ENCODE peak calls at places on chromosomes 16 and 17, in six cellular contexts. V, S, J, W, F and R are unnamed samples.

GRCh38 chr17:51585514-51586104 is 325.3 kb downstream of the UTP18 start:
- DNase-seq in W (no peak), J (peak; percentile 40), F (peak; percentile 30), V (no peak), S (no peak), R (no peak)

GRCh38 chr17:7186241-7186640 is 7.1 kb upstream of the ASGR1 start:
- DNase-seq in W (no peak), V (peak; percentile 39), F (peak; percentile 61), S (no peak), J (peak; percentile 53), R (peak; percentile 39)

GRCh38 chr16:67399218-67399733 is 6.0 kb upstream of the TPPP3 start:
- DNase-seq in J (peak; percentile 37), W (peak; percentile 47), V (peak; percentile 84), F (no peak), S (no peak), R (peak; percentile 71)

GRCh38 chr17:32502013-32502412 is 15.2 kb downstream of the CDK5R1 start:
- DNase-seq in V (no peak), F (peak; percentile 24), S (no peak), J (no peak), W (no peak), R (no peak)

GRCh38 chr17:31197991-31198390 is 99.0 kb downstream of the OMG start:
- DNase-seq in V (no peak), W (no peak), F (no peak), S (no peak), J (no peak), R (no peak)

GRCh38 chr17:19812407-19812806 is 55.3 kb downstream of the ULK2 start:
- DNase-seq in V (no peak), F (no peak), W (peak; percentile 38), J (peak; percentile 50), S (no peak), R (peak; percentile 34)

GRCh38 chr16:88804173-88804551 is 573 bp downstream of the CDT1 start:
- DNase-seq in V (no peak), F (no peak), W (no peak), J (no peak), S (no peak), R (no peak)

GRCh38 chr16:50591800-50592771 is 43.9 kb downstream of the NKD1 start:
- DNase-seq in W (no peak), J (no peak), V (no peak), S (no peak), F (no peak), R (no peak)

GRCh38 chr16:56101480-56101879 is 89.8 kb upstream of the GNAO1 start:
- DNase-seq in S (no peak), W (no peak), V (no peak), F (no peak), J (no peak), R (no peak)

GRCh38 chr16:70331588-70332358 is 14.9 kb upstream of the DDX19A start:
- DNase-seq in S (no peak), V (no peak), F (no peak), W (no peak), J (no peak), R (no peak)

GRCh38 chr16:70453891-70454220 is 539 bp upstream of the FCSK start:
- DNase-seq in J (no peak), S (no peak), F (no peak), W (no peak), V (no peak), R (no peak)

GRCh38 chr16:72427786-72428480 is 256.0 kb upstream of the PMFBP1 start:
- DNase-seq in V (no peak), S (no peak), J (no peak), F (no peak), W (no peak), R (no peak)

GRCh38 chr16:68997564-68997963 is 107.9 kb upstream of the HAS3 start:
- DNase-seq in J (no peak), V (no peak), S (no peak), F (no peak), W (no peak), R (no peak)

GRCh38 chr17:72952641-72953313 is 139.7 kb downstream of the SLC39A11 start:
- DNase-seq in S (no peak), W (no peak), F (no peak), J (no peak), V (no peak), R (no peak)

GRCh38 chr17:74325743-74326379 is at the start of gene KIF19:
- DNase-seq in J (no peak), F (no peak), V (peak; percentile 94), W (no peak), S (no peak), R (no peak)

GRCh38 chr16:85202631-85203461 is 90.6 kb upstream of the CIBAR2 start:
- DNase-seq in S (no peak), V (no peak), F (no peak), W (no peak), J (no peak), R (no peak)

GRCh38 chr16:48164907-48165715 is 9.3 kb upstream of the ABCC12 start:
- DNase-seq in S (no peak), V (peak; percentile 82), W (peak; percentile 56), F (peak; percentile 82), J (peak; percentile 83), R (peak; percentile 75)

GRCh38 chr16:48099455-48099854 is 56.3 kb downstream of the ABCC12 start:
- DNase-seq in V (peak; percentile 46), F (no peak), W (no peak), J (peak; percentile 32), S (no peak), R (no peak)

GRCh38 chr17:80133626-80133970 is 13.3 kb downstream of the EIF4A3 start:
- DNase-seq in S (no peak), F (no peak), V (no peak), J (no peak), W (no peak), R (no peak)

GRCh38 chr17:62968445-62968923 is 2.4 kb downstream of the TANC2 start:
- DNase-seq in F (peak; percentile 83), J (peak; percentile 93), W (peak; percentile 90), V (peak; percentile 85), S (peak; percentile 24), R (peak; percentile 86)

GRCh38 chr17:59388070-59388556 is 56.7 kb downstream of the YPEL2 start:
- DNase-seq in F (no peak), J (no peak), V (no peak), S (no peak), W (no peak), R (no peak)

GRCh38 chr17:18055597-18055996 is 16.4 kb downstream of the GID4 start:
- DNase-seq in V (no peak), W (no peak), S (no peak), F (no peak), J (no peak), R (no peak)

GRCh38 chr16:49708491-49708890 is 147.4 kb downstream of the ZNF423 start:
- DNase-seq in J (no peak), S (no peak), W (no peak), V (no peak), F (no peak), R (no peak)

GRCh38 chr17:18362509-18363020 is 785 bp downstream of the SHMT1 start:
- DNase-seq in W (peak; percentile 23), F (peak; percentile 76), V (no peak), J (peak; percentile 34), S (no peak), R (peak; percentile 51)

GRCh38 chr17:57338257-57338919 is 82.1 kb downstream of the MSI2 start:
- DNase-seq in F (no peak), W (no peak), V (no peak), J (no peak), S (peak; percentile 64), R (peak; percentile 94)

GRCh38 chr16:23013484-23013883 is 135.8 kb downstream of the USP31 start:
- DNase-seq in W (peak; percentile 6), S (no peak), V (no peak), F (peak; percentile 33), J (peak; percentile 35), R (peak; percentile 21)

GRCh38 chr17:79065105-79065670 is 9.4 kb upstream of the ENGASE start:
- DNase-seq in J (peak; percentile 73), W (peak; percentile 45), F (peak; percentile 43), S (no peak), V (peak; percentile 66), R (peak; percentile 57)

GRCh38 chr17:14057591-14057990 is 11.7 kb upstream of the COX10 start:
- DNase-seq in W (no peak), V (no peak), J (no peak), F (no peak), S (no peak), R (no peak)

GRCh38 chr16:57619606-57620315 is 8.7 kb upstream of the ADGRG1 start:
- DNase-seq in J (no peak), F (peak; percentile 46), V (no peak), W (no peak), S (no peak), R (no peak)
- TF ChIP-seq POLR2A in J (no peak), F (no peak), V (no peak), W (no peak), S (no peak), R (no peak)

DNA sequence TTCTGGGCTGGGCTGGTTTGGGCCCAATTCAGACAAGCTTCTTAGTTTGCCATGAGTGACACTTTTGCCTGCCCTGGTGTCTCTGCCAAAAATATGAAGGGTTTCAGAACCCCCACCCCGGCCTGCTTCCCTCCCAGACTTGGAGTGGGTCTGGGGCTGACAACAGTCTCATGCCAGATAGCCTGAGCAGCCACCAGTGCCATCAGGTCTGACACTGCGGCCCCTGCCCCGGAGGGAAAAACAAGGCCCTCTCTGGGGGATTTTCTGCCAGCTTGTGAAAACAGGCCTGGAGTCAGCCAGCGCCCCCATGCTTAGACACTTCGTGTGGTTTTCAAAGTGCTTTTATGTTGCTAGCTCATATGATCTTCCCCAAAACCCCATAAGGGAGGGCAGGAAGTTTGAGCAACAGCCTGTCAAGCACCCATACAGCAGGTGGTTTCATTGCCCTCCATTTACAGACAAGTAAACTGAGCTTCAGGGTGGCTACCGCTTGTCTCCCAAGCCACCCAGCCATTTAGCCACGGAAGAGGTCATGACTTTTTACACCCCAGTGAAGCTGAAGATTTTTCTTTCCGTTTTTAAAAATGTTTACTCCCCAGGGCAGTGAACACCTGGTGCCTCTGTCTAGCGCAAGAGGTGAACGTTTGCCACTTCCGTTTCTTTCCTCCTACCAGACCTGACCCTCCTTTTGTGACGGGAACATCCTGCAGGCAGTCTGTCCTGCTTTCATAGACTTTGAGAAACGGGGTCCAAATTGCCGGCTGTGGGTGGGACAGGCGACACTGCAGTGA is 300.6 kb downstream of the SEC14L1 start:
- DNase-seq in V (no peak), J (no peak), W (no peak), S (peak; percentile 98), F (no peak), R (peak; percentile 96)
- H3K4me3 ChIP-seq in V (no peak overlapping the region), J (no peak overlapping the region), W (no peak overlapping the region), S (peak overlapping the region; percentile 24), F (no peak overlapping the region), R (peak overlapping the region; percentile 25)

DNA sequence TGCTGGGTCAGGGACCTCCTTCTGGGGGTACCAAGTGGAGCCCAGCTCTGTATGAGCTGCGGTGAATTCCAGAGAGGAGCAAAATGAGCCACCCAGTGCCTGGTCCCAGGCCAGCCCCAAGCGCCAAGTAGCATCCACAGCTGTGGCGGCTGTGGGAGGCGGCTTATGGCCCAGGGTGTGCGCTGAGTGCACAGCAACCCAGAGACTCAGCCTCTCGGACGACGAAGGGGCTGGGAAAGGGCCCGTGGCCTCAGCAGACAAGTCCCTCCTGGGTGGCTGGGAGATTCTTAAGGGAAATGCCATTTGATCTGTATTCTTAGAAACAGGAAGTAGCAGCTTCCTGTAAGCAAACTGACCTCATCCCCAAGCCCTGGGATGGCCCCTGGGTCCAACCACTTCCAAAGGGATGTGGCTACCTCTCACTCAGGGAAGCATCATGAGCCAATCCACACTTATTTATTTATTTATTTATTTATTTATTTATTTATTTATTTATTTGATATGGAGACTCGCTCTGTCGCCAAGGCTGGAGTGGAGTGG is 19.8 kb upstream of the ATP2A3 start:
- DNase-seq in V (no peak), J (peak; percentile 48), S (no peak), W (peak; percentile 67), F (no peak), R (peak; percentile 77)
- TF ChIP-seq MYC in V (no peak), J (no peak), S (no peak), W (no peak), F (no peak), R (no peak)

GRCh38 chr17:40349477-40350409 is 14.8 kb downstream of the GJD3 start:
- DNase-seq in S (no peak), J (no peak), W (no peak), V (no peak), F (no peak), R (no peak)
- TF ChIP-seq POLR2A in S (no peak), J (no peak), W (no peak), V (no peak), F (no peak), R (no peak)